ENCODE peak calls at places on chromosomes 5 and 9, in four cellular contexts. V, N, A and O are unnamed samples.

GRCh38 chr5:93384977-93385376 is 196.0 kb downstream of the NR2F1-AS1 start:
- DNase-seq in V (no peak), N (no peak), A (no peak), O (no peak)

GRCh38 chr9:84139296-84140100 is 158.9 kb downstream of the RMI1 start:
- DNase-seq in V (no peak), N (no peak), A (no peak), O (no peak)

GRCh38 chr5:6905883-6906282 is 192.7 kb downstream of the TENT4A start:
- DNase-seq in V (no peak), N (no peak), A (no peak), O (peak; percentile 32)

GRCh38 chr5:115573133-115573532 is 28.6 kb upstream of the FEM1C start:
- DNase-seq in V (no peak), N (no peak), A (no peak), O (no peak)

GRCh38 chr5:155068616-155069100 is 55.1 kb downstream of the KIF4B start:
- DNase-seq in V (no peak), N (no peak), A (no peak), O (no peak)

GRCh38 chr9:99400184-99400731 is 178.2 kb downstream of the SEC61B start:
- DNase-seq in V (peak; percentile 37), N (no peak), A (peak; percentile 31), O (peak; percentile 29)

GRCh38 chr9:132590318-132591182 is 8.1 kb downstream of the BARHL1 start:
- DNase-seq in V (no peak), N (peak; percentile 75), A (no peak), O (no peak)

GRCh38 chr9:83526901-83527300 is 11.3 kb downstream of the FRMD3 start:
- DNase-seq in V (no peak), N (no peak), A (peak; percentile 81), O (peak; percentile 40)

GRCh38 chr5:143403357-143403606 is 204 bp downstream of the NR3C1 start:
- DNase-seq in V (no peak), N (no peak), A (peak; percentile 59), O (no peak)

GRCh38 chr5:143404416-143405062 is 1.1 kb upstream of the NR3C1 start:
- DNase-seq in V (peak; percentile 70), N (peak; percentile 70), A (peak; percentile 48), O (peak; percentile 87)

GRCh38 chr5:143405063-143405746 is 1.7 kb upstream of the NR3C1 start:
- DNase-seq in V (peak; percentile 78), N (peak; percentile 87), A (peak; percentile 74), O (peak; percentile 93)

GRCh38 chr5:143402464-143403356 is 776 bp downstream of the NR3C1 start:
- DNase-seq in V (peak; percentile 49), N (peak; percentile 65), A (peak; percentile 32), O (peak; percentile 79)

GRCh38 chr5:143403607-143404415 is at the start of gene NR3C1:
- DNase-seq in V (peak; percentile 38), N (peak; percentile 75), A (peak; percentile 80), O (peak; percentile 84)
- H3K4ac ChIP-seq in V (no peak within 1 kb of the TSS), N (no peak within 1 kb of the TSS), A (no peak within 1 kb of the TSS), O (peak within 1 kb of the TSS; percentile 38)

DNA sequence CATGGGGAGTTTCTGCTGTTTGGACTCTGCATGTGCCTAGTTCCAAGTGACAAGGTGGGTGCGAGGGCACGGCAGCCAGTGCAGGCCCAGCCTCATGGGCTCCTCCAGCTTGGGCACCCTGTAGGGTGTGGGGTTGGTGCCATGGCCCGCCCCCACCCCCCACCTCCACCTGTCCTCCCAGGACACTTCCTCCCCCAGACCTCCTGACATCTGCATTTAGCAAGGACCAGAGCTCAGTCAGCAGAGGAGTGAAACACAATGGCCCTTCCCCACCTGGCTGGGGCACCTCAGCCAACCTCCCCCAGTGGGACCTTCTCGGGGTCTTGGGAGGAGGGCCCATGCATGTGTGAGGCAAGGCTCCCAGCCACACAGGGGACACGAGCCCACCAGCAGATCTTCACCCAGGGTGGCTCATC is 1.9 kb upstream of the NKD2 start:
- DNase-seq in V (no peak), N (no peak), A (no peak), O (no peak)
- H3K79me2 ChIP-seq in V (no peaks in the 10 kb centered on the region), N (no peaks in the 10 kb centered on the region), A (no peaks in the 10 kb centered on the region), O (no peaks in the 10 kb centered on the region)

DNA sequence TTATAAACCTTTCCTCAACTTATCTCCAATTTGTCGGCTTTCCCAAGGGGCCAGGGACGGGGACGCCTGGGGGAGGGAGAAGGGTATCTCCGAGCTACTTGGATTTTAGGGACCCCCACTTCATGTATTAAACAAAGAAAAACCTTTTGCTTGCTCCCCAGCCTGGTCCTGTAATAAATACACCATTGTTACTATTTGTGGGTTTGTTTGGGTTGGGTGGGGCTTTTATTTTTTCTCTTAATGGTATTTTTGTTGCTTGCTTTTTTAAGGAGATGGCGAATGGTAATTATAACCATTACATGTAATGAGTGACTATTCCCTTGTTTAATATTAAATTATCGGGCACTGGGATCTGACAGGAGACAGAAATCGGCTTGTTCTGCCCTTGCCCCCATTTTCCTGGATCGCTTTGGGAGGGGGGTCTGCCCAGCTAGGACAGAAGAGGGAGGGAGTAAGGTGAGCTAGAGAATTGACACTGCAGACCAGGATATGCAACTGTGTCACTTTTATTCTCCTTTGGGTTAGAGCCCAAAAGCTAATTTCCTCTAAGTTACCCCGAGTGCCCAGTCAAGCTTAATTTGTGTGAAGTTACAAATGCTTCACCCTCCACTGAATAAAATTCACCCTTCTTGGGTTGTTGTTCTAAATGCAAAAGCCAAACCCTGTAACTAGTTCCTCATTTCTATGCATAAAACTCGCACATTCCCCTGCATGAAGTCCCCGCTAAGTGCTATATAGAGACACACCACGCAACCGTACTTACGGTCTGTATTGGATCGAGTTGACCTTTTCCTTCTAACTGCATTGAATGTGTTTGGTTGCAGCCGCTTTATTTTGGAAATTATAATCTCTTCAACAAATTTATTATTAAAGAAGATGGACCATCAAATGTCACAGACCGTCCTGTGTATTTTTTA is 1.6 kb upstream of the ZNF608 start:
- DNase-seq in V (no peak), N (no peak), A (peak; percentile 6), O (peak; percentile 51)
- H3K4ac ChIP-seq in V (no peak overlapping the region), N (no peak overlapping the region), A (peak overlapping the region; percentile 51), O (peak overlapping the region; percentile 98)

GRCh38 chr9:125706661-125707539 is at the start of gene MAPKAP1:
- DNase-seq in V (peak; percentile 98), N (peak; percentile 97), A (peak; percentile 98), O (peak; percentile 98)

GRCh38 chr9:125701351-125701750 is 5.7 kb downstream of the MAPKAP1 start:
- DNase-seq in V (peak; percentile 50), N (no peak), A (no peak), O (peak; percentile 90)

GRCh38 chr9:125703662-125704061 is 3.3 kb downstream of the MAPKAP1 start:
- DNase-seq in V (no peak), N (no peak), A (no peak), O (no peak)

GRCh38 chr9:125700791-125701190 is 6.2 kb downstream of the MAPKAP1 start:
- DNase-seq in V (peak; percentile 66), N (no peak), A (no peak), O (peak; percentile 59)

GRCh38 chr9:125705893-125706292 is 1.1 kb downstream of the MAPKAP1 start:
- DNase-seq in V (no peak), N (no peak), A (no peak), O (no peak)
- H3K79me2 ChIP-seq in V (peaks cover 26% of the 10 kb centered on the region), N (peaks cover 11% of the 10 kb centered on the region), A (peaks cover 6% of the 10 kb centered on the region), O (peaks cover 28% of the 10 kb centered on the region)

GRCh38 chr5:37867634-37868033 is 27.8 kb upstream of the GDNF start:
- DNase-seq in V (no peak), N (no peak), A (no peak), O (peak; percentile 33)
- H3K4ac ChIP-seq in V (no peak overlapping the region), N (no peak overlapping the region), A (no peak overlapping the region), O (no peak overlapping the region)

GRCh38 chr5:124670672-124671592 is 75.5 kb downstream of the ZNF608 start:
- DNase-seq in V (no peak), N (no peak), A (no peak), O (no peak)
- H3K79me2 ChIP-seq in V (peaks cover 23% of the 10 kb centered on the region), N (peaks cover 4% of the 10 kb centered on the region), A (no peaks in the 10 kb centered on the region), O (peaks cover 41% of the 10 kb centered on the region)